ENCODE peak calls at places on chromosomes 7 and 10, in six cellular contexts. C, X, E, N, L and A are unnamed samples.
A peak's percentile ranks its signal among the peaks of the same experiment; 100 is the strongest.

GRCh38 chr10:15842493-15843169 is 17.7 kb downstream of the MINDY3 start:
- DNase-seq in E (peak; percentile 15), C (no peak), N (no peak), X (no peak), L (no peak), A (no peak)

GRCh38 chr10:26367771-26368170 is 70.4 kb upstream of the APBB1IP start:
- DNase-seq in C (no peak), X (peak; percentile 67), E (peak; percentile 36), L (no peak), N (no peak), A (no peak)

GRCh38 chr10:18060217-18060616 is 80.0 kb upstream of the CACNB2 start:
- DNase-seq in L (no peak), X (peak; percentile 23), N (peak; percentile 65), E (no peak), C (no peak), A (no peak)

GRCh38 chr10:44949915-44950314 is 9.7 kb upstream of the RASSF4 start:
- DNase-seq in N (no peak), L (no peak), C (no peak), E (no peak), X (no peak), A (no peak)

GRCh38 chr10:930415-931325 is 835 bp downstream of the LARP4B start:
- DNase-seq in X (peak; percentile 64), E (peak; percentile 61), L (no peak), N (peak; percentile 56), C (no peak), A (peak; percentile 67)

GRCh38 chr7:54728411-54728810 is 30.6 kb downstream of the SEC61G start:
- DNase-seq in E (no peak), X (peak; percentile 12), C (no peak), L (no peak), N (no peak), A (no peak)

GRCh38 chr10:70378122-70378521 is 4.3 kb downstream of the LRRC20 start:
- DNase-seq in C (no peak), N (no peak), E (peak; percentile 95), L (no peak), X (no peak), A (peak; percentile 46)

GRCh38 chr7:68994841-68995240 is 603.4 kb upstream of the AUTS2 start:
- DNase-seq in L (no peak), C (no peak), X (no peak), E (no peak), N (no peak), A (no peak)

GRCh38 chr7:101688995-101689907 is 60.2 kb upstream of the MYL10 start:
- DNase-seq in N (no peak), L (no peak), X (no peak), E (no peak), C (no peak), A (no peak)

GRCh38 chr7:17239683-17240521 is 58.5 kb upstream of the AHR start:
- DNase-seq in X (no peak), L (no peak), N (no peak), E (peak; percentile 70), C (no peak), A (no peak)

GRCh38 chr10:133350950-133351329 is 3.8 kb downstream of the PRAP1 start:
- DNase-seq in C (no peak), X (no peak), N (peak; percentile 30), E (no peak), L (no peak), A (peak; percentile 46)

GRCh38 chr7:41979834-41980307 is 257.1 kb downstream of the GLI3 start:
- DNase-seq in C (no peak), E (peak; percentile 33), X (peak; percentile 39), L (no peak), N (no peak), A (no peak)

GRCh38 chr7:2702594-2702957 is 14.6 kb downstream of the AMZ1 start:
- DNase-seq in C (no peak), L (no peak), N (no peak), E (no peak), X (no peak), A (no peak)

GRCh38 chr10:90738885-90739284 is 119.0 kb downstream of the HTR7 start:
- DNase-seq in N (no peak), E (no peak), C (no peak), X (no peak), L (no peak), A (no peak)

GRCh38 chr7:134565643-134566136 is 16.8 kb downstream of the AKR1B15 start:
- DNase-seq in C (no peak), N (no peak), X (peak; percentile 32), L (no peak), E (no peak), A (peak; percentile 27)

GRCh38 chr10:61992683-61993629 is 91.5 kb downstream of the ARID5B start:
- DNase-seq in N (peak; percentile 46), X (no peak), L (no peak), C (peak; percentile 22), E (peak; percentile 77), A (no peak)

GRCh38 chr10:104332243-104333036 is 5.8 kb downstream of the ITPRIP start:
- DNase-seq in N (no peak), C (no peak), E (peak; percentile 23), L (no peak), X (no peak), A (no peak)

GRCh38 chr7:5197811-5198210 is 7.8 kb downstream of the WIPI2 start:
- DNase-seq in C (no peak), E (no peak), X (no peak), N (no peak), L (no peak), A (no peak)

GRCh38 chr10:101495324-101495925 is 92.6 kb downstream of the POLL start:
- DNase-seq in L (no peak), X (no peak), C (peak; percentile 45), N (no peak), E (peak; percentile 3), A (no peak)

GRCh38 chr10:70596860-70597809 is 5.4 kb downstream of the PRF1 start:
- DNase-seq in X (no peak), C (peak; percentile 22), N (no peak), E (no peak), L (no peak), A (no peak)

GRCh38 chr10:122285506-122286444 is 14.7 kb downstream of the BTBD16 start:
- DNase-seq in L (no peak), E (no peak), X (no peak), N (no peak), C (no peak), A (no peak)

GRCh38 chr10:58643029-58643428 is 130.4 kb downstream of the BICC1 start:
- DNase-seq in E (no peak), N (no peak), L (no peak), X (no peak), C (no peak), A (no peak)

GRCh38 chr10:13930123-13930522 is 343.4 kb downstream of the PRPF18 start:
- DNase-seq in E (no peak), C (no peak), N (no peak), X (peak; percentile 55), L (no peak), A (no peak)

GRCh38 chr7:44100458-44101303 is 3.5 kb upstream of the AEBP1 start:
- DNase-seq in E (peak; percentile 64), N (no peak), C (no peak), X (peak; percentile 24), L (no peak), A (peak; percentile 50)

GRCh38 chr7:80014507-80014906 is 120.1 kb upstream of the GNAI1 start:
- DNase-seq in C (no peak), L (no peak), N (no peak), E (peak; percentile 72), X (no peak), A (no peak)

GRCh38 chr7:130486963-130487324 is 4.9 kb upstream of the MEST start:
- DNase-seq in L (no peak), C (peak; percentile 65), X (no peak), E (no peak), N (no peak), A (no peak)

GRCh38 chr10:32577448-32577847 is 131.5 kb downstream of the CCDC7 start:
- DNase-seq in L (no peak), N (no peak), C (no peak), X (no peak), E (peak; percentile 9), A (no peak)

GRCh38 chr10:75395171-75395954 is 6.2 kb downstream of the ZNF503 start:
- DNase-seq in L (no peak), N (peak; percentile 75), E (peak; percentile 45), C (no peak), X (peak; percentile 79), A (peak; percentile 79)

GRCh38 chr7:138506764-138507163 is 46.7 kb downstream of the TRIM24 start:
- DNase-seq in E (no peak), C (no peak), X (no peak), N (no peak), L (no peak), A (no peak)